ENCODE peak calls at places on chromosomes 4 and X, in ten cellular contexts. P is Karpas-422, Q is H7, F is adrenal gland, D is neuronal stem cell, U is BJ, E is cardiac fibroblast, A is endodermal cell, J is iPS DF 6.9, T is fibroblast of mammary gland. Z is an unnamed sample.

GRCh38 chr4:72786401-72786990 is 217.5 kb upstream of the ADAMTS3 start:
- DNase-seq in D (no peak), Q (no peak), E (no peak), U (no peak), F (no peak), P (no peak), A (no peak), J (no peak), T (no peak), Z (no peak)

GRCh38 chr4:37188100-37188499 is 56.4 kb upstream of the NWD2 start:
- DNase-seq in U (no peak), A (peak), T (no peak), P (peak), Q (peak), D (no peak), J (peak), E (no peak), F (no peak), Z (no peak)

GRCh38 chr4:26220704-26221103 is 100.1 kb upstream of the RBPJ start:
- DNase-seq in J (no peak), E (peak), F (no peak), T (peak), A (no peak), D (no peak), P (no peak), Q (no peak), U (no peak), Z (no peak)

GRCh38 chr4:11416767-11417113 is 12.0 kb downstream of the HS3ST1 start:
- DNase-seq in A (no peak), E (no peak), D (no peak), F (no peak), T (no peak), Q (no peak), P (no peak), U (no peak), J (no peak), Z (no peak)

GRCh38 chr4:176043838-176044588 is 21.6 kb upstream of the WDR17 start:
- DNase-seq in T (no peak), J (no peak), F (no peak), D (no peak), U (no peak), E (no peak), A (no peak), Q (no peak), P (no peak), Z (no peak)

GRCh38 chrX:11242704-11243103 is 50.5 kb upstream of the AMELX start:
- DNase-seq in E (no peak), U (no peak), D (no peak), Q (no peak), T (no peak), P (no peak), A (no peak), F (no peak), J (no peak), Z (no peak)

GRCh38 chr4:13910556-13910955 is 283.0 kb upstream of the BOD1L1 start:
- DNase-seq in D (no peak), U (no peak), F (no peak), A (no peak), Q (no peak), P (no peak), E (no peak), T (peak), J (no peak), Z (peak)

GRCh38 chr4:105624530-105624929 is 72.1 kb downstream of the ARHGEF38 start:
- DNase-seq in A (no peak), D (no peak), U (no peak), P (no peak), J (no peak), F (peak), T (peak), E (peak), Q (no peak), Z (no peak)

GRCh38 chrX:136423724-136424123 is 64.0 kb upstream of the BRS3 start:
- DNase-seq in E (no peak), A (no peak), T (no peak), P (no peak), D (no peak), J (no peak), U (no peak), F (no peak), Q (no peak), Z (no peak)

GRCh38 chr4:76781698-76782595 is 116.0 kb downstream of the SOWAHB start:
- DNase-seq in Q (no peak), T (peak), F (no peak), A (peak), E (peak), D (no peak), J (no peak), U (peak), P (no peak), Z (no peak)

GRCh38 chrX:19174401-19175025 is 52.2 kb upstream of the ADGRG2 start:
- DNase-seq in U (no peak), A (no peak), E (peak), J (no peak), F (no peak), D (no peak), Q (no peak), P (no peak), T (peak), Z (peak)

GRCh38 chr4:11420327-11420726 is 8.4 kb downstream of the HS3ST1 start:
- DNase-seq in Q (no peak), D (no peak), F (no peak), U (no peak), J (no peak), A (no peak), T (no peak), P (no peak), E (no peak), Z (no peak)

GRCh38 chr4:4693258-4693657 is 151.4 kb upstream of the STX18 start:
- DNase-seq in Q (no peak), P (no peak), T (peak), U (no peak), D (no peak), A (no peak), J (no peak), F (no peak), E (peak), Z (no peak)

GRCh38 chrX:153861147-153861546 is 24.8 kb downstream of the L1CAM start:
- DNase-seq in F (no peak), U (no peak), T (no peak), Q (peak), E (no peak), A (no peak), D (no peak), P (no peak), J (no peak), Z (no peak)

GRCh38 chrX:50988649-50989048 is 78.1 kb downstream of the BMP15 start:
- DNase-seq in F (no peak), J (no peak), T (peak), A (peak), P (peak), E (peak), D (no peak), U (no peak), Q (peak), Z (no peak)

GRCh38 chrX:16836371-16836770 is 33.8 kb downstream of the RBBP7 start:
- DNase-seq in Q (peak), U (no peak), F (peak), A (peak), P (no peak), D (no peak), E (no peak), T (peak), J (no peak), Z (no peak)

GRCh38 chrX:48728653-48729052 is 32.1 kb downstream of the SUV39H1 start:
- DNase-seq in T (no peak), Q (no peak), P (no peak), F (no peak), E (no peak), U (no peak), A (no peak), J (no peak), D (no peak), Z (no peak)

GRCh38 chr4:10403633-10404445 is 53.4 kb downstream of the ZNF518B start:
- DNase-seq in Q (peak), P (peak), J (no peak), E (peak), D (peak), T (peak), A (peak), F (no peak), U (peak), Z (peak)

GRCh38 chrX:8192276-8192675 is 21.2 kb upstream of the VCX2 start:
- DNase-seq in P (no peak), Q (no peak), A (no peak), J (no peak), T (no peak), E (no peak), F (no peak), U (no peak), D (no peak), Z (no peak)

GRCh38 chr4:3443750-3444309 is 2.1 kb downstream of the HGFAC start:
- DNase-seq in E (no peak), A (no peak), T (no peak), J (no peak), F (no peak), P (no peak), Q (no peak), U (no peak), D (no peak), Z (no peak)

GRCh38 chr4:119244832-119245231 is 32.3 kb downstream of the USP53 start:
- DNase-seq in D (no peak), A (no peak), E (no peak), Q (no peak), J (no peak), F (no peak), U (no peak), T (no peak), P (no peak), Z (no peak)

GRCh38 chr4:80446664-80447063 is 111.1 kb downstream of the CFAP299 start:
- DNase-seq in J (no peak), A (no peak), Q (no peak), U (peak), P (no peak), T (no peak), F (no peak), E (peak), D (no peak), Z (no peak)

GRCh38 chrX:28189011-28189410 is 207.8 kb upstream of the DCAF8L1 start:
- DNase-seq in A (no peak), J (no peak), F (no peak), T (peak), P (no peak), Q (no peak), U (no peak), D (no peak), E (peak), Z (no peak)

GRCh38 chr4:3760346-3760745 is 5.8 kb upstream of the ADRA2C start:
- DNase-seq in E (no peak), Q (no peak), J (no peak), A (no peak), P (no peak), T (no peak), F (no peak), D (no peak), U (no peak), Z (no peak)

GRCh38 chrX:131812847-131813825 is 210.0 kb upstream of the STK26 start:
- DNase-seq in P (peak), E (peak), T (peak), J (no peak), A (no peak), Q (no peak), U (no peak), D (no peak), F (peak), Z (no peak)
- H3K4me3 ChIP-seq in P (peak), E (no peak), T (peak), J (no peak), A (no peak), Q (no peak), U (peak), D (no peak), F (peak), Z (no peak)

GRCh38 chr4:38751341-38752043 is 31.3 kb downstream of the TLR10 start:
- DNase-seq in U (no peak), F (no peak), J (no peak), A (no peak), P (no peak), D (no peak), T (no peak), Q (no peak), E (no peak), Z (no peak)

GRCh38 chr4:38752393-38752961 is 30.3 kb downstream of the TLR10 start:
- DNase-seq in Q (no peak), P (no peak), U (no peak), F (no peak), T (peak), D (no peak), E (peak), A (no peak), J (no peak), Z (peak)

GRCh38 chr4:38757945-38758344 is 24.8 kb downstream of the TLR10 start:
- DNase-seq in Q (peak), P (peak), E (peak), D (no peak), J (peak), A (peak), F (no peak), U (no peak), T (peak), Z (no peak)

GRCh38 chr4:38747629-38748028 is 35.2 kb downstream of the TLR10 start:
- DNase-seq in U (no peak), A (no peak), J (no peak), T (no peak), P (no peak), E (no peak), F (no peak), Q (no peak), D (no peak), Z (no peak)

GRCh38 chr4:38753021-38753806 is 29.6 kb downstream of the TLR10 start:
- DNase-seq in U (peak), A (peak), T (peak), D (peak), Q (peak), P (no peak), F (peak), E (peak), J (peak), Z (peak)
- H3K4me3 ChIP-seq in U (no peak), A (no peak), T (peak), D (peak), Q (no peak), P (no peak), F (no peak), E (no peak), J (no peak), Z (no peak)

GRCh38 chrX:42754129-42754528 is 23.8 kb downstream of the PPP1R2C start:
- DNase-seq in F (no peak), E (no peak), U (no peak), T (no peak), D (no peak), Q (no peak), P (no peak), A (no peak), J (no peak), Z (no peak)

GRCh38 chrX:42751573-42751972 is 26.4 kb downstream of the PPP1R2C start:
- DNase-seq in D (no peak), F (no peak), E (peak), J (no peak), U (no peak), A (no peak), T (peak), Q (no peak), P (no peak), Z (no peak)

GRCh38 chrX:42752730-42753129 is 25.2 kb downstream of the PPP1R2C start:
- DNase-seq in U (no peak), A (no peak), F (no peak), D (no peak), E (no peak), J (no peak), Q (peak), P (peak), T (no peak), Z (no peak)

GRCh38 chrX:42755820-42756219 is 22.1 kb downstream of the PPP1R2C start:
- DNase-seq in T (peak), Q (no peak), A (no peak), D (no peak), E (peak), F (peak), U (peak), P (no peak), J (no peak), Z (peak)

DNA sequence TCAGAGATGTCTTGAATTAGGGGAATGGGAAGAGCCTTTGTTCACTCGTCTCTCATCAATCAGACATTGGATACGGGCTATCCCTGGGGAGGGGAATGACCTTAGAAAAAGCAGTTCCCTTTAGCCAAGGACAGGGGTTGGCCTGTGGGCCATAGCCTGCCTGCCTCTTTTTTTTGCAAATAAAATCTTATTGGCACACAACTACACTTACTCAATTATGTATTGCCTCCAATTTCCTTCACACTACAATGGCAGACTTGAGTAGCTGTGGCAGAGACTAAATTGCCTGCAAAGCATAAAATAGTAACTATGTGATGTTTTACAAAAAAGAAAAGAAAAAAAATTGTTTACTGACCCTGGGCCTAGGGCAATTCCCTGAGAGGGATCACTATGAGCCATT is 23.4 kb downstream of the PPP1R2C start:
- DNase-seq in T (no peak), U (no peak), A (no peak), F (no peak), D (no peak), Q (no peak), J (no peak), P (no peak), E (no peak), Z (no peak)
- H3K4me3 ChIP-seq in T (no peak), U (no peak), A (no peak), F (no peak), D (no peak), Q (no peak), J (no peak), P (no peak), E (no peak), Z (no peak)

GRCh38 chr4:108170729-108171540 is 2.2 kb upstream of the LEF1 start:
- DNase-seq in Q (peak), U (no peak), P (no peak), A (peak), D (peak), J (no peak), T (no peak), E (no peak), F (no peak), Z (no peak)

GRCh38 chr4:108172231-108172779 is 3.6 kb upstream of the LEF1 start:
- DNase-seq in J (no peak), E (no peak), A (no peak), U (no peak), P (no peak), T (no peak), Q (peak), D (peak), F (peak), Z (no peak)

GRCh38 chr4:108172780-108173598 is 4.3 kb upstream of the LEF1 start:
- DNase-seq in D (peak), T (peak), E (peak), U (no peak), P (no peak), F (peak), Q (peak), J (no peak), A (peak), Z (no peak)

GRCh38 chr4:108173599-108174057 is 4.9 kb upstream of the LEF1 start:
- DNase-seq in P (no peak), Q (no peak), D (no peak), F (no peak), T (no peak), A (no peak), E (no peak), U (no peak), J (no peak), Z (no peak)

DNA sequence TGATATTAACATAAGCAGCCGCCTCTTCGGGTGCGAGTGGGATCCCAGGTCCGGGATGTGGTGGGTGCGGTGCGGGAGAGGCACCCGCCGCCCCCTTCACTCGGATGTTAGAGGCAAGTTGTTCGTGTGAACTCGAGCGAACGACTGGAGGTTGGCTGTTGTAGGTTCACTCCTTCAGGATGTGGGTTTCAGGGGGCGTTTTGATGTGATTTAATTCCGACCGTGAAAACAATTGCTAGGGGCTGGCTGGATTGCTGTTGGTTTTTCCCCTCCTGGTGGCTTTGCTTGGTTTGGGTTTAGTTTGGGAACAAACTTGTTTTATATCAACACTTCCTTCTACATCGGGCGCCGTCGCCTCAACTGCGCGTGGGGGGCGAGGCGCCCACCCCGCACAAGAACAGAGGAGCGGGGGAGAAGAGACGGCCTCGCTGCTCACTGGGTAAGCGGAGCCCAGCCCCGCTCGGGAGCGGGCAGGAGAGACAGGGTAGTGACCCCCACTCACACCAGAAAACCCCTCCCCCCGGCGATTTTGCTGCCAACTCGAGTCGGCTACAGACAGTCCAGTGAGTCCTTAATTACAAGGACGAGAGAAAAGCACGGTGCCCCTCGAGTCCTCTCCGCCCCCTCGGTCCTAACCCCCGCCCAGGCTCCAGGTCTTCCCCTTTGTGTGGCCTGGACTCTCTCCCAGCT is 3.0 kb upstream of the LEF1 start:
- DNase-seq in F (no peak), Q (peak), P (no peak), D (peak), J (no peak), E (no peak), U (no peak), T (no peak), A (peak), Z (no peak)
- H3K4me3 ChIP-seq in F (peak), Q (peak), P (no peak), D (peak), J (peak), E (no peak), U (no peak), T (no peak), A (peak), Z (peak)

GRCh38 chr4:85760521-85760920 is 285.6 kb downstream of the ARHGAP24 start:
- DNase-seq in P (no peak), A (no peak), J (no peak), E (no peak), Q (no peak), F (no peak), D (no peak), U (no peak), T (peak), Z (no peak)

GRCh38 chr4:85761803-85762202 is 286.9 kb downstream of the ARHGAP24 start:
- DNase-seq in T (peak), U (no peak), E (peak), D (no peak), P (no peak), J (no peak), A (no peak), Q (no peak), F (peak), Z (no peak)

GRCh38 chr4:85759392-85759791 is 284.4 kb downstream of the ARHGAP24 start:
- DNase-seq in U (no peak), T (peak), E (no peak), P (no peak), A (no peak), F (no peak), D (no peak), Q (no peak), J (no peak), Z (no peak)

GRCh38 chr4:85763207-85763606 is 288.3 kb downstream of the ARHGAP24 start:
- DNase-seq in E (no peak), T (no peak), Q (no peak), J (no peak), U (no peak), D (no peak), F (no peak), P (no peak), A (no peak), Z (no peak)

GRCh38 chr4:85762204-85762884 is 287.4 kb downstream of the ARHGAP24 start:
- DNase-seq in D (no peak), P (no peak), F (no peak), Q (no peak), T (peak), E (peak), U (no peak), J (no peak), A (no peak), Z (no peak)
- H3K4me3 ChIP-seq in D (no peak), P (no peak), F (no peak), Q (no peak), T (no peak), E (peak), U (no peak), J (no peak), A (no peak), Z (no peak)

Z was measured in epithelial cell of proximal tubule.